ENCODE peak calls at places on chromosomes 5 and 9, in six cellular contexts. T, Y, D, W, F and A are unnamed samples.

GRCh38 chr5:126674145-126674544 is 73.4 kb downstream of the PHAX start:
- DNase-seq in Y (no peak), T (no peak), F (no peak), W (no peak), D (no peak), A (no peak)

GRCh38 chr5:120734033-120734432 is 269.9 kb downstream of the PRR16 start:
- DNase-seq in W (no peak), D (peak; percentile 17), T (no peak), Y (no peak), F (no peak), A (no peak)

GRCh38 chr9:104856413-104856941 is 71.5 kb downstream of the ABCA1 start:
- DNase-seq in Y (no peak), T (no peak), W (no peak), F (no peak), D (no peak), A (no peak)

GRCh38 chr9:82144803-82145202 is 156.2 kb downstream of the SPATA31D1 start:
- DNase-seq in W (no peak), D (no peak), F (no peak), T (no peak), Y (no peak), A (no peak)

GRCh38 chr5:76104027-76104426 is 20.8 kb downstream of the SV2C start:
- DNase-seq in T (no peak), W (no peak), Y (no peak), F (no peak), D (peak; percentile 23), A (no peak)

GRCh38 chr5:76718381-76718832 is 2.5 kb downstream of the F2R start:
- DNase-seq in F (no peak), D (no peak), W (no peak), T (no peak), Y (no peak), A (no peak)

GRCh38 chr9:130931508-130932150 is 7.4 kb downstream of the FIBCD1 start:
- DNase-seq in D (no peak), W (no peak), T (no peak), F (no peak), Y (no peak), A (peak; percentile 39)

GRCh38 chr5:6435356-6435755 is 13.3 kb upstream of the UBE2QL1 start:
- DNase-seq in T (no peak), F (no peak), D (no peak), Y (peak; percentile 53), W (no peak), A (no peak)

GRCh38 chr9:120946259-120946658 is 19.7 kb upstream of the TRAF1 start:
- DNase-seq in W (no peak), Y (no peak), F (no peak), D (peak; percentile 45), T (no peak), A (no peak)

GRCh38 chr9:8723195-8723594 is 923.6 kb upstream of the DMAC1 start:
- DNase-seq in D (no peak), F (no peak), Y (no peak), T (no peak), W (no peak), A (no peak)

GRCh38 chr5:1366514-1366913 is 21.6 kb upstream of the CLPTM1L start:
- DNase-seq in Y (no peak), F (no peak), D (no peak), W (no peak), T (no peak), A (no peak)

GRCh38 chr5:41790038-41790776 is 80.0 kb downstream of the OXCT1 start:
- DNase-seq in T (no peak), D (peak; percentile 87), Y (no peak), W (no peak), F (no peak), A (no peak)

GRCh38 chr5:171747061-171747859 is 38.4 kb upstream of the SMIM23 start:
- DNase-seq in F (no peak), Y (no peak), W (no peak), D (no peak), T (no peak), A (no peak)

GRCh38 chr5:14178671-14179211 is 35.6 kb downstream of the TRIO start:
- DNase-seq in Y (peak; percentile 51), F (no peak), T (no peak), D (peak; percentile 34), W (no peak), A (no peak)

GRCh38 chr9:127562271-127562780 is 49.8 kb upstream of the STXBP1 start:
- DNase-seq in W (no peak), D (no peak), F (no peak), T (no peak), Y (no peak), A (no peak)

GRCh38 chr9:127565231-127565630 is 46.8 kb upstream of the STXBP1 start:
- DNase-seq in F (no peak), W (no peak), T (no peak), D (no peak), Y (no peak), A (no peak)

GRCh38 chr9:127563579-127563978 is 48.5 kb upstream of the STXBP1 start:
- DNase-seq in F (no peak), Y (no peak), W (no peak), D (no peak), T (no peak), A (no peak)

GRCh38 chr9:127561491-127562270 is 50.4 kb upstream of the STXBP1 start:
- DNase-seq in T (peak; percentile 75), F (peak; percentile 64), D (peak; percentile 99), Y (peak; percentile 95), W (peak; percentile 95), A (peak; percentile 84)

DNA sequence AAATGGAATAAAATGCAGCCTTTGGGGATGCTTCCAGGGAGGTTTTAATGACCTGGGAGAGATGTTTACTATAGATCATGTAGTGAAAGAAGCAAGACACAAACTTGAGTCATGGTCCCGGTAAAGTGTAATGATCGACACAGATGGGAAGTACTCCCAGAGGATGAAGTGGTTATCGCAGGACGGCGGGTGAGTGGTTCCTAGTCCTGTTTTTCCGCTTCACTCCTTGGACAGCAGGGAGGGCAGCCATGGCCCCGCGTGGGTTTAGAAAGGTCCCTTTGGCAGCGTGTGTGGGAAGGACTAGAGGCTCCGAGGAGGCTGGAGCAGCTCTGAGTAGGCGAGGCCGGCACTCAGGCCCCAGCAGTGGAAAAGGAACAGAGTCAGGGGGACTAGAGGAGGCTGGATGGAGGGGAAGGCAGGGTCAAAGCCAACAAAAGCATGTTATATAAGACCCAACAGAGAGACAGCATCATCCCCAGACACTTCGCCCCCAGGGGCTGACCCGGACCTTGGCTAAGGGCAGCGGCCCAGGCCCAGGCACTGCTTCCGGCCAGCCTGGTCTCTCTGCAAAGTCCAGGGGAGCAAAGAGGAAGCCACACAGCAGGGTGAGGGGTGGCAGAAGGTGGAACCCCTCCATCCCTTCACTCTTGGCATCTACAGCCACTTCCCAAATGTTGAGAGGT is 49.1 kb upstream of the STXBP1 start:
- DNase-seq in Y (peak; percentile 73), F (no peak), T (no peak), W (peak; percentile 67), D (peak; percentile 48), A (no peak)
- H3K4me1 ChIP-seq in Y (peaks cover 88% of the 10 kb centered on the region), F (peaks cover 54% of the 10 kb centered on the region), T (peaks cover 61% of the 10 kb centered on the region), W (no peaks in the 10 kb centered on the region), D (peaks cover 50% of the 10 kb centered on the region), A (peaks cover 26% of the 10 kb centered on the region)

GRCh38 chr9:134214766-134215394 is 50.5 kb upstream of the RNU6ATAC start:
- DNase-seq in F (no peak), Y (no peak), W (peak; percentile 36), D (no peak), T (no peak), A (peak; percentile 23)

GRCh38 chr9:134215395-134215708 is 51.0 kb upstream of the RNU6ATAC start:
- DNase-seq in W (no peak), D (no peak), F (no peak), T (no peak), Y (no peak), A (peak; percentile 50)

GRCh38 chr9:134212809-134213507 is 48.6 kb upstream of the RNU6ATAC start:
- DNase-seq in T (no peak), D (no peak), F (no peak), Y (no peak), W (no peak), A (peak; percentile 8)

GRCh38 chr9:134214395-134214765 is 50.0 kb upstream of the RNU6ATAC start:
- DNase-seq in T (no peak), F (no peak), W (peak; percentile 28), D (no peak), Y (no peak), A (peak; percentile 38)

GRCh38 chr9:134213508-134214394 is 49.4 kb upstream of the RNU6ATAC start:
- DNase-seq in Y (no peak), W (peak; percentile 19), D (no peak), F (no peak), T (no peak), A (peak; percentile 46)
- H3K4me1 ChIP-seq in Y (no peaks in the 10 kb centered on the region), W (no peaks in the 10 kb centered on the region), D (peaks cover 38% of the 10 kb centered on the region), F (no peaks in the 10 kb centered on the region), T (peaks cover 26% of the 10 kb centered on the region), A (peaks cover 27% of the 10 kb centered on the region)

GRCh38 chr5:132100672-132101261 is 27.2 kb downstream of the CSF2 start:
- DNase-seq in D (no peak), F (no peak), W (no peak), T (no peak), Y (no peak), A (no peak)

GRCh38 chr5:132099905-132100304 is 26.3 kb downstream of the CSF2 start:
- DNase-seq in W (no peak), D (no peak), Y (no peak), T (no peak), F (no peak), A (no peak)

GRCh38 chr5:132098151-132098594 is 24.6 kb downstream of the CSF2 start:
- DNase-seq in D (peak; percentile 19), T (no peak), F (no peak), Y (no peak), W (no peak), A (no peak)

GRCh38 chr5:132098621-132099020 is 25.0 kb downstream of the CSF2 start:
- DNase-seq in Y (no peak), F (no peak), W (no peak), T (no peak), D (no peak), A (no peak)

DNA sequence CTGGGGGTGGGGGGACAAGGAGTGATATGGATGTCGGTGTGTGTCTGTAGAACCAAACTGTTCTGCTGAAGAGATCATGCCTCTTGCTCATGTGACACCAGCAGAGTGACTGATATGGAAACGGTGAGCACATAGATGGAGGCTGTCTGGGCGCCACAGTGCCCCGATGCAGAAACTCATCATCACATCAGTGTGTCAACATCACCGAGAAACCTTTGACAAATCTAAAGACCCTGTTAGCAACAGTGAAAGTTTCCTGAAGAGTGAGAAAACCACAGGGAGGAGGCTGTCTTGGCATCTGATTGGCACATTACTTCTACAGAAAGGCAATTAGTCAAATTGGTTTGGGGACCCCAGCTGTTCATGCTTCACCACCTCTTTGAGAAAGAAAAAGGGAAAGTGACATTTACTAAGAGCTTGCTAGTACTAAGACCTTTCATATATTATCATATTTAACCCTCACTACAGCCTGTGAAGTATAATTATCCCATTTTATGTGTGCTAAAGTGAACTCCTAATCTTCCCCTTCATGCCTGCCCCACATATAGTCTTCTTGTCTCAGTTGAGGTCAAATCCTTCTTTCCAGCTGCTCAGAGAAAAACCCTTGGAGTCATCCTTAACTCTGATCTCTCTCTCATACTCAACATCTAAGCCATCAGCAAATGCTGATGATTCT is 25.6 kb downstream of the CSF2 start:
- DNase-seq in D (no peak), F (no peak), Y (no peak), W (no peak), T (no peak), A (no peak)
- H3K4me1 ChIP-seq in D (peaks cover 32% of the 10 kb centered on the region), F (no peaks in the 10 kb centered on the region), Y (peaks cover 29% of the 10 kb centered on the region), W (peaks cover 6% of the 10 kb centered on the region), T (no peaks in the 10 kb centered on the region), A (peaks cover 4% of the 10 kb centered on the region)

DNA sequence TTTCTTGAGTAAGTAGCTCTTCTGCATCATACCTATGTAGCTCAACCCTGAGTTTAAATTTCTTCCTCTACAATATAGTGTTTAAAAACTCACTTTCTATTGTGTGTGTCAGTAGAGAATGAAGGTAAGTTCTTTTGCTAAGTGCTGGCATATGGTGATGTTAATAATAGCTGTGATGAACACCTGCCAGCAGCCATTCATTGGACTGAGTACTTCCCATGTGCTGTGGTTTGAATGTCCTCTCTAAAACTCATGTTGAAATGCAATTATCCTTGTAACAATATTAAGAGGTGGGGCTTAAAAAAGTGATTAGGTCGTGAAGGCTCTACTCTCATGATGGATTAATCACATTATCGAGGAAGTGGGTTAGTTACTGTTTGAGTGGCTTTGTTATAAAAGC is 645.2 kb upstream of the RGMB start:
- DNase-seq in Y (no peak), W (no peak), T (no peak), F (no peak), D (no peak), A (no peak)
- H3K4me1 ChIP-seq in Y (no peaks in the 10 kb centered on the region), W (no peaks in the 10 kb centered on the region), T (no peaks in the 10 kb centered on the region), F (no peaks in the 10 kb centered on the region), D (no peaks in the 10 kb centered on the region), A (no peaks in the 10 kb centered on the region)